ENCODE peak calls at places on chromosomes 11 and 22, in four cellular contexts. One of them, this sample, is unnamed.
A peak's percentile ranks its signal among the peaks of the same experiment; 100 is the strongest.

GRCh38 chr11:13668957-13669521 is 571 bp downstream of the FAR1 start:
- DNase-seq in esophagus squamous epithelium: no peak
- DNase-seq in heart left ventricle: peak; percentile 38
- DNase-seq in lung: peak; percentile 50
- DNase-seq in this sample: peak; percentile 77

GRCh38 chr11:114230031-114230430 is 66.2 kb upstream of the NNMT start:
- DNase-seq in esophagus squamous epithelium: no peak
- DNase-seq in heart left ventricle: no peak
- DNase-seq in lung: no peak
- DNase-seq in this sample: no peak

GRCh38 chr11:2987881-2988280 is 4.2 kb downstream of the NAP1L4 start:
- DNase-seq in esophagus squamous epithelium: no peak
- DNase-seq in heart left ventricle: no peak
- DNase-seq in lung: no peak
- DNase-seq in this sample: no peak

GRCh38 chr22:36644333-36644757 is 59.2 kb downstream of the CACNG2 start:
- DNase-seq in esophagus squamous epithelium: no peak
- DNase-seq in heart left ventricle: no peak
- DNase-seq in lung: peak; percentile 42
- DNase-seq in this sample: no peak

GRCh38 chr11:31340903-31341572 is 28.5 kb downstream of the DCDC1 start:
- DNase-seq in esophagus squamous epithelium: no peak
- DNase-seq in heart left ventricle: no peak
- DNase-seq in lung: no peak
- DNase-seq in this sample: no peak

GRCh38 chr22:45251828-45252227 is 11.1 kb upstream of the KIAA0930 start:
- DNase-seq in esophagus squamous epithelium: no peak
- DNase-seq in heart left ventricle: no peak
- DNase-seq in lung: no peak
- DNase-seq in this sample: no peak

GRCh38 chr11:79220171-79220570 is 220.7 kb downstream of the TENM4 start:
- DNase-seq in esophagus squamous epithelium: no peak
- DNase-seq in heart left ventricle: no peak
- DNase-seq in lung: no peak
- DNase-seq in this sample: no peak

GRCh38 chr11:43904737-43905515 is 24.3 kb downstream of the ALKBH3 start:
- DNase-seq in esophagus squamous epithelium: no peak
- DNase-seq in heart left ventricle: no peak
- DNase-seq in lung: no peak
- DNase-seq in this sample: no peak

GRCh38 chr11:1761110-1761856 is 2.4 kb downstream of the CTSD start:
- DNase-seq in esophagus squamous epithelium: no peak
- DNase-seq in heart left ventricle: no peak
- DNase-seq in lung: no peak
- DNase-seq in this sample: no peak

GRCh38 chr11:8357505-8357888 is 93.8 kb upstream of the LMO1 start:
- DNase-seq in esophagus squamous epithelium: no peak
- DNase-seq in heart left ventricle: no peak
- DNase-seq in lung: no peak
- DNase-seq in this sample: no peak

GRCh38 chr11:57160665-57161064 is 21.1 kb upstream of the LRRC55 start:
- DNase-seq in esophagus squamous epithelium: no peak
- DNase-seq in heart left ventricle: no peak
- DNase-seq in lung: no peak
- DNase-seq in this sample: no peak

GRCh38 chr11:6531267-6531752 is 34.2 kb downstream of the DNHD1 start:
- DNase-seq in esophagus squamous epithelium: no peak
- DNase-seq in heart left ventricle: no peak
- DNase-seq in lung: no peak
- DNase-seq in this sample: no peak

GRCh38 chr11:57315491-57315890 is 9.3 kb downstream of the TNKS1BP1 start:
- DNase-seq in esophagus squamous epithelium: no peak
- DNase-seq in heart left ventricle: no peak
- DNase-seq in lung: no peak
- DNase-seq in this sample: no peak

GRCh38 chr22:46078241-46079092 is 71.9 kb upstream of the PPARA start:
- DNase-seq in esophagus squamous epithelium: no peak
- DNase-seq in heart left ventricle: peak; percentile 79
- DNase-seq in lung: peak; percentile 62
- DNase-seq in this sample: peak; percentile 86

GRCh38 chr11:37512156-37512780 is 914.2 kb upstream of the RAG2 start:
- DNase-seq in esophagus squamous epithelium: no peak
- DNase-seq in heart left ventricle: no peak
- DNase-seq in lung: no peak
- DNase-seq in this sample: no peak

GRCh38 chr11:18599739-18600230 is at the start of gene MISFA:
- DNase-seq in esophagus squamous epithelium: no peak
- DNase-seq in heart left ventricle: no peak
- DNase-seq in lung: no peak
- DNase-seq in this sample: peak; percentile 8

GRCh38 chr11:34570584-34570983 is 50.3 kb upstream of the EHF start:
- DNase-seq in esophagus squamous epithelium: no peak
- DNase-seq in heart left ventricle: no peak
- DNase-seq in lung: no peak
- DNase-seq in this sample: no peak

GRCh38 chr11:105719073-105719846 is 109.4 kb downstream of the GRIA4 start:
- DNase-seq in esophagus squamous epithelium: no peak
- DNase-seq in heart left ventricle: no peak
- DNase-seq in lung: no peak
- DNase-seq in this sample: no peak

GRCh38 chr11:89660234-89660633 is 49.9 kb upstream of the TRIM77 start:
- DNase-seq in esophagus squamous epithelium: no peak
- DNase-seq in heart left ventricle: no peak
- DNase-seq in lung: no peak
- DNase-seq in this sample: no peak

GRCh38 chr11:43579171-43579918 is 101.2 kb upstream of the HSD17B12 start:
- DNase-seq in esophagus squamous epithelium: no peak
- DNase-seq in heart left ventricle: no peak
- DNase-seq in lung: no peak
- DNase-seq in this sample: no peak

GRCh38 chr11:66847461-66848232 is 4.4 kb downstream of the RCE1 start:
- DNase-seq in esophagus squamous epithelium: no peak
- DNase-seq in heart left ventricle: peak; percentile 4
- DNase-seq in lung: no peak
- DNase-seq in this sample: peak; percentile 58

GRCh38 chr11:66858186-66858938 is 1.5 kb downstream of the LRFN4 start:
- DNase-seq in esophagus squamous epithelium: no peak
- DNase-seq in heart left ventricle: no peak
- DNase-seq in lung: no peak
- DNase-seq in this sample: no peak

GRCh38 chr11:2290351-2290841 is 11.3 kb downstream of the C11orf21 start:
- DNase-seq in esophagus squamous epithelium: no peak
- DNase-seq in heart left ventricle: no peak
- DNase-seq in lung: no peak
- DNase-seq in this sample: peak; percentile 57

GRCh38 chr22:50016988-50017700 is 4.6 kb upstream of the IL17REL start:
- DNase-seq in esophagus squamous epithelium: no peak
- DNase-seq in heart left ventricle: no peak
- DNase-seq in lung: no peak
- DNase-seq in this sample: peak; percentile 57

GRCh38 chr22:38239101-38239761 is 33.6 kb downstream of the TMEM184B start:
- DNase-seq in esophagus squamous epithelium: no peak
- DNase-seq in heart left ventricle: no peak
- DNase-seq in lung: peak; percentile 79
- DNase-seq in this sample: peak; percentile 90

GRCh38 chr11:69064394-69064957 is 15.7 kb downstream of the TPCN2 start:
- DNase-seq in esophagus squamous epithelium: no peak
- DNase-seq in heart left ventricle: no peak
- DNase-seq in lung: no peak
- DNase-seq in this sample: no peak

GRCh38 chr11:129331217-129331616 is 44.4 kb upstream of the BARX2 start:
- DNase-seq in esophagus squamous epithelium: no peak
- DNase-seq in heart left ventricle: no peak
- DNase-seq in lung: no peak
- DNase-seq in this sample: no peak

GRCh38 chr11:16318320-16318719 is 38.0 kb downstream of the SOX6 start:
- DNase-seq in esophagus squamous epithelium: no peak
- DNase-seq in heart left ventricle: no peak
- DNase-seq in lung: no peak
- DNase-seq in this sample: no peak

GRCh38 chr22:22556995-22557925 is 1.8 kb downstream of the PRAME start:
- DNase-seq in esophagus squamous epithelium: no peak
- DNase-seq in heart left ventricle: no peak
- DNase-seq in lung: no peak
- DNase-seq in this sample: no peak

GRCh38 chr11:86523738-86524602 is 148.4 kb downstream of the ME3 start:
- DNase-seq in esophagus squamous epithelium: no peak
- DNase-seq in heart left ventricle: no peak
- DNase-seq in lung: no peak
- DNase-seq in this sample: no peak

GRCh38 chr22:29958170-29958569 is 75.2 kb downstream of the MTMR3 start:
- DNase-seq in esophagus squamous epithelium: no peak
- DNase-seq in heart left ventricle: no peak
- DNase-seq in lung: no peak
- DNase-seq in this sample: no peak

GRCh38 chr11:118609380-118610219 is 2.2 kb downstream of the PHLDB1 start:
- DNase-seq in esophagus squamous epithelium: no peak
- DNase-seq in heart left ventricle: no peak
- DNase-seq in lung: no peak
- DNase-seq in this sample: no peak

GRCh38 chr11:2691991-2692841 is 7.6 kb downstream of the KCNQ1OT1 start:
- DNase-seq in esophagus squamous epithelium: no peak
- DNase-seq in heart left ventricle: no peak
- DNase-seq in lung: peak; percentile 46
- DNase-seq in this sample: no peak

GRCh38 chr11:65432686-65433582 is 10.3 kb downstream of the NEAT1 start:
- DNase-seq in esophagus squamous epithelium: no peak
- DNase-seq in heart left ventricle: no peak
- DNase-seq in lung: no peak
- DNase-seq in this sample: no peak
- TF ChIP-seq CTCF in esophagus squamous epithelium: peak; percentile 7
- TF ChIP-seq CTCF in heart left ventricle: no peak
- TF ChIP-seq CTCF in lung: peak; percentile 13
- TF ChIP-seq CTCF in this sample: no peak

GRCh38 chr11:10898763-10899541 is 41.1 kb upstream of the ZBED5 start:
- DNase-seq in esophagus squamous epithelium: no peak
- DNase-seq in heart left ventricle: peak; percentile 25
- DNase-seq in lung: no peak
- DNase-seq in this sample: no peak
- H3K27ac ChIP-seq in esophagus squamous epithelium: peak overlapping the region; percentile 96
- H3K27ac ChIP-seq in heart left ventricle: peak overlapping the region; percentile 90
- H3K27ac ChIP-seq in lung: peak overlapping the region; percentile 98
- H3K27ac ChIP-seq in this sample: peak overlapping the region; percentile 95

GRCh38 chr22:25449781-25450317 is 114.6 kb upstream of the GRK3 start:
- DNase-seq in esophagus squamous epithelium: no peak
- DNase-seq in heart left ventricle: no peak
- DNase-seq in lung: no peak
- DNase-seq in this sample: no peak
- H3K4me3 ChIP-seq in esophagus squamous epithelium: no peak overlapping the region
- H3K4me3 ChIP-seq in heart left ventricle: peak overlapping the region; percentile 95
- H3K4me3 ChIP-seq in lung: no peak overlapping the region
- H3K4me3 ChIP-seq in this sample: peak overlapping the region; percentile 84

GRCh38 chr22:39319284-39320170 is at the start of gene RPL3:
- DNase-seq in esophagus squamous epithelium: peak; percentile 87
- DNase-seq in heart left ventricle: peak; percentile 97
- DNase-seq in lung: peak; percentile 96
- DNase-seq in this sample: peak; percentile 98
- TF ChIP-seq CTCF in esophagus squamous epithelium: peak; percentile 21
- TF ChIP-seq CTCF in heart left ventricle: no peak
- TF ChIP-seq CTCF in lung: peak; percentile 0
- TF ChIP-seq CTCF in this sample: no peak

DNA sequence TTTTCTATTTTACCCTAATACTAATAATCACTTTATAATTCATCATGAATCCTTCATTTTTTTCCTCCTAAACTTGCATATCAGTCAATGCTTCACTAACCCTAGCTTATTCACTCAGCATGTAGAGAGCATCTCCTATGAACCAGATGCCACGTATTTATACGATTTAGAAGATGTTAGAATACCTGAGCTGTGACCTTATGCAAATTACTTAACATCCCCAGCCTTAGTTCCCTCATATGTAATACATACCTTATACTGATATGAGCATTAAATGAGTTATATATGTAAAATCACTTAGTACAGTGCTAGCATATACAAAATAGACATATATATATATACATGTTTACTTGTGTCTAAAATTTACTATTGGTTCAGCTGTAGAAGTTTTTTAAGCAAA is 9.0 kb downstream of the FAM76B start:
- DNase-seq in esophagus squamous epithelium: no peak
- DNase-seq in heart left ventricle: no peak
- DNase-seq in lung: no peak
- DNase-seq in this sample: no peak
- H3K27ac ChIP-seq in esophagus squamous epithelium: no peak overlapping the region
- H3K27ac ChIP-seq in heart left ventricle: no peak overlapping the region
- H3K27ac ChIP-seq in lung: no peak overlapping the region
- H3K27ac ChIP-seq in this sample: no peak overlapping the region